ENCODE peak calls at places on chromosomes 12 and 14, in five cellular contexts. One of them, this sample, is unnamed.
A peak's percentile ranks its signal among the peaks of the same experiment; 100 is the strongest.

GRCh38 chr14:70213721-70214282 is 25.1 kb upstream of the SLC8A3 start:
- DNase-seq in gastrocnemius medialis: no peak
- DNase-seq in GM12891: no peak
- DNase-seq in stomach: no peak
- DNase-seq in ovary: no peak
- DNase-seq in this sample: no peak

GRCh38 chr12:1670815-1671268 is 20.0 kb upstream of the ADIPOR2 start:
- DNase-seq in gastrocnemius medialis: no peak
- DNase-seq in GM12891: no peak
- DNase-seq in stomach: no peak
- DNase-seq in ovary: no peak
- DNase-seq in this sample: no peak

GRCh38 chr12:53241623-53242412 is 9.8 kb upstream of the RARG start:
- DNase-seq in gastrocnemius medialis: no peak
- DNase-seq in GM12891: no peak
- DNase-seq in stomach: no peak
- DNase-seq in ovary: no peak
- DNase-seq in this sample: no peak

GRCh38 chr12:45148619-45149018 is 67.3 kb upstream of the ANO6 start:
- DNase-seq in gastrocnemius medialis: no peak
- DNase-seq in GM12891: no peak
- DNase-seq in stomach: no peak
- DNase-seq in ovary: no peak
- DNase-seq in this sample: no peak

GRCh38 chr12:122865268-122866231 is 30.3 kb downstream of the HIP1R start:
- DNase-seq in gastrocnemius medialis: no peak
- DNase-seq in GM12891: no peak
- DNase-seq in stomach: peak; percentile 83
- DNase-seq in ovary: peak; percentile 38
- DNase-seq in this sample: peak; percentile 52

GRCh38 chr12:75650989-75651695 is 139.7 kb upstream of the KRR1 start:
- DNase-seq in gastrocnemius medialis: no peak
- DNase-seq in GM12891: no peak
- DNase-seq in stomach: no peak
- DNase-seq in ovary: no peak
- DNase-seq in this sample: peak; percentile 47

GRCh38 chr12:117100251-117100650 is 1.0 kb upstream of the TESC start:
- DNase-seq in gastrocnemius medialis: no peak
- DNase-seq in GM12891: no peak
- DNase-seq in stomach: no peak
- DNase-seq in ovary: no peak
- DNase-seq in this sample: no peak

GRCh38 chr12:27807063-27807703 is 27.1 kb upstream of the MANSC4 start:
- DNase-seq in gastrocnemius medialis: no peak
- DNase-seq in GM12891: no peak
- DNase-seq in stomach: no peak
- DNase-seq in ovary: no peak
- DNase-seq in this sample: no peak

GRCh38 chr14:98962118-98962517 is 309.9 kb downstream of the BCL11B start:
- DNase-seq in gastrocnemius medialis: no peak
- DNase-seq in GM12891: no peak
- DNase-seq in stomach: no peak
- DNase-seq in ovary: no peak
- DNase-seq in this sample: no peak

GRCh38 chr12:124390442-124391116 is 95.7 kb downstream of the RFLNA start:
- DNase-seq in gastrocnemius medialis: peak; percentile 62
- DNase-seq in GM12891: peak; percentile 56
- DNase-seq in stomach: peak; percentile 59
- DNase-seq in ovary: peak; percentile 61
- DNase-seq in this sample: no peak

GRCh38 chr12:65335021-65335714 is 56.7 kb downstream of the MSRB3 start:
- DNase-seq in gastrocnemius medialis: no peak
- DNase-seq in GM12891: no peak
- DNase-seq in stomach: no peak
- DNase-seq in ovary: peak; percentile 57
- DNase-seq in this sample: no peak

GRCh38 chr12:92107621-92108131 is 38.0 kb downstream of the BTG1 start:
- DNase-seq in gastrocnemius medialis: no peak
- DNase-seq in GM12891: no peak
- DNase-seq in stomach: no peak
- DNase-seq in ovary: no peak
- DNase-seq in this sample: no peak

GRCh38 chr12:89390802-89391673 is 38.7 kb upstream of the DUSP6 start:
- DNase-seq in gastrocnemius medialis: no peak
- DNase-seq in GM12891: no peak
- DNase-seq in stomach: no peak
- DNase-seq in ovary: no peak
- DNase-seq in this sample: no peak

GRCh38 chr14:77098470-77099353 is 654 bp downstream of the CIPC start:
- DNase-seq in gastrocnemius medialis: peak; percentile 64
- DNase-seq in GM12891: no peak
- DNase-seq in stomach: peak; percentile 54
- DNase-seq in ovary: peak; percentile 74
- DNase-seq in this sample: peak; percentile 62

GRCh38 chr14:77097006-77097688 is 911 bp upstream of the CIPC start:
- DNase-seq in gastrocnemius medialis: no peak
- DNase-seq in GM12891: no peak
- DNase-seq in stomach: no peak
- DNase-seq in ovary: no peak
- DNase-seq in this sample: no peak

GRCh38 chr14:77099425-77100167 is 1.5 kb downstream of the CIPC start:
- DNase-seq in gastrocnemius medialis: no peak
- DNase-seq in GM12891: no peak
- DNase-seq in stomach: no peak
- DNase-seq in ovary: no peak
- DNase-seq in this sample: no peak

GRCh38 chr14:77100961-77101360 is 2.9 kb downstream of the CIPC start:
- DNase-seq in gastrocnemius medialis: no peak
- DNase-seq in GM12891: no peak
- DNase-seq in stomach: no peak
- DNase-seq in ovary: no peak
- DNase-seq in this sample: no peak

GRCh38 chr14:77097689-77098469 is at the start of gene CIPC:
- DNase-seq in gastrocnemius medialis: peak; percentile 100
- DNase-seq in GM12891: peak; percentile 90
- DNase-seq in stomach: peak; percentile 100
- DNase-seq in ovary: peak; percentile 99
- DNase-seq in this sample: peak; percentile 100
- TF ChIP-seq POLR2A in gastrocnemius medialis: peak; percentile 94
- TF ChIP-seq POLR2A in GM12891: peak; percentile 76
- TF ChIP-seq POLR2A in stomach: no peak
- TF ChIP-seq POLR2A in ovary: peak; percentile 76
- TF ChIP-seq POLR2A in this sample: peak; percentile 83

GRCh38 chr12:51963477-51963876 is 12.0 kb downstream of the ACVR1B start:
- DNase-seq in gastrocnemius medialis: no peak
- DNase-seq in GM12891: no peak
- DNase-seq in stomach: no peak
- DNase-seq in ovary: no peak
- DNase-seq in this sample: no peak

GRCh38 chr12:51960890-51961289 is 9.4 kb downstream of the ACVR1B start:
- DNase-seq in gastrocnemius medialis: no peak
- DNase-seq in GM12891: no peak
- DNase-seq in stomach: no peak
- DNase-seq in ovary: no peak
- DNase-seq in this sample: no peak

GRCh38 chr12:51959921-51960320 is 8.4 kb downstream of the ACVR1B start:
- DNase-seq in gastrocnemius medialis: no peak
- DNase-seq in GM12891: no peak
- DNase-seq in stomach: no peak
- DNase-seq in ovary: no peak
- DNase-seq in this sample: no peak

GRCh38 chr12:51960488-51960887 is 9.0 kb downstream of the ACVR1B start:
- DNase-seq in gastrocnemius medialis: no peak
- DNase-seq in GM12891: no peak
- DNase-seq in stomach: no peak
- DNase-seq in ovary: no peak
- DNase-seq in this sample: no peak

GRCh38 chr12:51961834-51962233 is 10.3 kb downstream of the ACVR1B start:
- DNase-seq in gastrocnemius medialis: no peak
- DNase-seq in GM12891: no peak
- DNase-seq in stomach: no peak
- DNase-seq in ovary: no peak
- DNase-seq in this sample: no peak
- TF ChIP-seq POLR2A in gastrocnemius medialis: no peak
- TF ChIP-seq POLR2A in GM12891: no peak
- TF ChIP-seq POLR2A in stomach: no peak
- TF ChIP-seq POLR2A in ovary: no peak
- TF ChIP-seq POLR2A in this sample: no peak

DNA sequence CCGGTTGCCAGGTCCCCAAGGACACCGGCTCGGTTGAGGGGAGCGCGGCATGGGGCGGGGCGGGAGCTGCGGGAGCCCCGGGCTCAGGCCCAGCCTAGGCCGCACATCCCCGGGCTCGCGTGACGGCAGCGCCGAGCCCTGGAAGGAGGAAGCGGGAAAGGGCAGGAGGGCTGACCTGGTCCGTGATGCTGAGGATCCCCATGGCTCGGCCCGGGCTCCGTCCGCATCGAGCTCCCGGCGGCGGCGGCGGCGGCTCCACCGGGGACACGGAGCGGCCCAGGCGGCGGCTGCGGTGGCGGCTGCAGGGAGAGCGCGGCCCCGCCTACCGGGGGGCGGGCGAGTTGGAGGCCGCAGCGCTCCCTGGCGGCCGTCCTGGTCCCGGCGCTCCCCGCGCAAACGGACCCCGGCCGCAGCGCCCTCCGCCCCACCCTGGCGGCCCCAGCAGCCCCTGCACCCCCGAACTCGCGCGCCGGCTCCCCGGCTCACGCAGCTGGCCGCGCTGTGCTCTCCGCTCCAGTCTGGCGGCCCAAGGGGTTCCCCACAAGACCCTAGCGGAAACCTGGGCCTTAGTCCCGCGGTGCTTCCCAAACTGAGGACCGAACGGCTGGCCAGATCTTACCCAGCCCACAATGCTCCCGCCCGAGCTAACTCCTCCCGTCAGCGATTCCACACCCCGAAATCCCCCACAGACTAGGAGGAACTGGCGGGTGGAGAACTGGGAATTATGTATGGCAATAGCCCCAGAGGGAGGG is at the start of gene ANKRD52:
- DNase-seq in gastrocnemius medialis: peak; percentile 40
- DNase-seq in GM12891: peak; percentile 97
- DNase-seq in stomach: peak; percentile 78
- DNase-seq in ovary: peak; percentile 87
- DNase-seq in this sample: no peak
- TF ChIP-seq POLR2A in gastrocnemius medialis: peak; percentile 59
- TF ChIP-seq POLR2A in GM12891: no peak
- TF ChIP-seq POLR2A in stomach: no peak
- TF ChIP-seq POLR2A in ovary: peak; percentile 2
- TF ChIP-seq POLR2A in this sample: no peak

GRCh38 chr12:111424793-111425251 is 19.1 kb downstream of the SH2B3 start:
- DNase-seq in gastrocnemius medialis: no peak
- DNase-seq in GM12891: no peak
- DNase-seq in stomach: no peak
- DNase-seq in ovary: no peak
- DNase-seq in this sample: no peak
- TF ChIP-seq POLR2A in gastrocnemius medialis: no peak
- TF ChIP-seq POLR2A in GM12891: no peak
- TF ChIP-seq POLR2A in stomach: no peak
- TF ChIP-seq POLR2A in ovary: no peak
- TF ChIP-seq POLR2A in this sample: no peak

GRCh38 chr12:96520767-96521166 is 31.4 kb downstream of the CFAP54 start:
- DNase-seq in gastrocnemius medialis: no peak
- DNase-seq in GM12891: no peak
- DNase-seq in stomach: no peak
- DNase-seq in ovary: no peak
- DNase-seq in this sample: no peak

GRCh38 chr12:96526110-96526509 is 36.7 kb downstream of the CFAP54 start:
- DNase-seq in gastrocnemius medialis: no peak
- DNase-seq in GM12891: no peak
- DNase-seq in stomach: no peak
- DNase-seq in ovary: no peak
- DNase-seq in this sample: no peak

GRCh38 chr12:96522283-96522682 is 32.9 kb downstream of the CFAP54 start:
- DNase-seq in gastrocnemius medialis: no peak
- DNase-seq in GM12891: no peak
- DNase-seq in stomach: no peak
- DNase-seq in ovary: no peak
- DNase-seq in this sample: no peak

GRCh38 chr12:96516472-96517417 is 27.4 kb downstream of the CFAP54 start:
- DNase-seq in gastrocnemius medialis: peak; percentile 32
- DNase-seq in GM12891: peak; percentile 27
- DNase-seq in stomach: peak; percentile 85
- DNase-seq in ovary: peak; percentile 75
- DNase-seq in this sample: peak; percentile 71

DNA sequence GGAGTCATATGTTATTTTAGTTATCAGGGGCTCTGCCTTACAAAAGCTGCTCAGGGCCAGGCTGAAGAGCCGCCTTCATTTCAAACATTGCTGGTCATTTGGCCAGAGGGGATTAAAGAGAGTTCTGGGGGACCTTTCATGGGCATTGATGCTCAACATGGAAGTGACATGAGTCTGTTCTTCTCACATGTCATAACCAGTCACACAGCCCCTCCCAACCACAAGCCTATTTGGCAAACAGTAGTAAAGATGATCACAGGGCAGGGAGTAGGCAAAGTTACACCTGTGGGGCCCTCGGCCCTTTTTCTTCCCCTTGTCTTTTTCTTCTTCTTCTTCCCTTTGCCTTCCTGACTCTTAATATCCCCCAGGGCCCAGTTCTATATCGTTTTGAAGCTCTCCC is 33.3 kb downstream of the CFAP54 start:
- DNase-seq in gastrocnemius medialis: no peak
- DNase-seq in GM12891: no peak
- DNase-seq in stomach: no peak
- DNase-seq in ovary: no peak
- DNase-seq in this sample: no peak
- TF ChIP-seq POLR2A in gastrocnemius medialis: no peak
- TF ChIP-seq POLR2A in GM12891: no peak
- TF ChIP-seq POLR2A in stomach: no peak
- TF ChIP-seq POLR2A in ovary: no peak
- TF ChIP-seq POLR2A in this sample: no peak

DNA sequence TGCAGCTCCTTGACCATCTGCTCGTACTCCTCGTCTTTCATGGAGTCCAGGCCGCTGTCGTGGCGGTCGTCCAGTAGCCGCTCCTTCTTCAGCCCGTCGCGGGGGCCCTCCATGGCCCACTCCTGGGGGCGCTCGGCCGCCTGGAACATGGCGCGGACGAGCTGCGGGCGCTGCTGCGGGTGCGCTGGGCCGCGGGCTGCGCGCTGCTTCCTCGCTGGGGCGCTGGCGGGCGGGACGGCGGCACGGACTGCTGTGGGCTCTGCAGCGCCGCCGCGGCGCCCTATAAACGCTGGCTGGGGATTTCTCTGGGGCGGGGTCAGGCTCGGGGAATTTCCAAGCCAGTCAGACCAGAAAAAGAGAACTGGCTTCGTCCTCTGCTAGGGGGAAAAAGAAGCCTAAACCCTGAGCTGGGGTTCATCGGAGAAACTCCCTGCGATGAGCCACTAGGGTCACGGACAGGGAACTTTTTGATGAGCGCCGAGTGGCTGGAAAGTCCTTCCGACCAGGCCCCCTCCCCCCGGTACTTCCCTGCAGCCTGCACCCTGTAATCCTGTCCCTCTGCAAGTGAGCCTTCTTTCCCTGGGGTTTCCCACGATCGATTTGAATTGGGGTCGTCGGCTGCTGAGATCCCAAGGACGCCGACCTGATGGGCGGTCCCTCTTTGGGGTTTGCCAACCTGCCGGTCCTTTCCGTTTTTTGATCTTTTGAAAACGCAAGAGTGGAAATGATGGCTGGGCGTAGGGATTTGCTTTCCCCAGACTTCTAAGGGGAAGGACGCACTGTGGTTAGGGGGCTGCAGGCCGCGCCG is at the start of gene NFKBIA:
- DNase-seq in gastrocnemius medialis: peak; percentile 86
- DNase-seq in GM12891: peak; percentile 71
- DNase-seq in stomach: peak; percentile 93
- DNase-seq in ovary: peak; percentile 95
- DNase-seq in this sample: peak; percentile 83
- TF ChIP-seq POLR2A in gastrocnemius medialis: peak; percentile 99
- TF ChIP-seq POLR2A in GM12891: peak; percentile 98
- TF ChIP-seq POLR2A in stomach: no peak
- TF ChIP-seq POLR2A in ovary: peak; percentile 97
- TF ChIP-seq POLR2A in this sample: peak; percentile 42

This sample was measured in breast epithelium.